ENCODE peak calls at places on chromosomes 4 and X, in eight cellular contexts. One of them, this sample, is unnamed.
A peak's percentile ranks its signal among the peaks of the same experiment; 100 is the strongest.

GRCh38 chr4:22959483-22959882 is 266.7 kb downstream of the GBA3 start:
- DNase-seq in HCT116: no peak
- DNase-seq in uterus: no peak
- DNase-seq in OCI-LY7: no peak
- DNase-seq in Panc1: no peak
- DNase-seq in RWPE1: no peak
- DNase-seq in Calu3: no peak
- DNase-seq in cardiac muscle cell: no peak
- DNase-seq in this sample: no peak

GRCh38 chrX:109830704-109831206 is 97.7 kb upstream of the ACSL4 start:
- DNase-seq in HCT116: no peak
- DNase-seq in Panc1: no peak
- DNase-seq in OCI-LY7: no peak
- DNase-seq in uterus: no peak
- DNase-seq in RWPE1: no peak
- DNase-seq in Calu3: peak; percentile 34
- DNase-seq in cardiac muscle cell: peak; percentile 74
- DNase-seq in this sample: peak; percentile 30

GRCh38 chr4:168410681-168411080 is 69.6 kb downstream of the DDX60L start:
- DNase-seq in uterus: no peak
- DNase-seq in RWPE1: no peak
- DNase-seq in cardiac muscle cell: no peak
- DNase-seq in Calu3: no peak
- DNase-seq in HCT116: no peak
- DNase-seq in Panc1: no peak
- DNase-seq in OCI-LY7: no peak
- DNase-seq in this sample: no peak

GRCh38 chr4:149986916-149987315 is 91.3 kb upstream of the DCLK2 start:
- DNase-seq in Calu3: no peak
- DNase-seq in uterus: no peak
- DNase-seq in OCI-LY7: no peak
- DNase-seq in cardiac muscle cell: no peak
- DNase-seq in RWPE1: no peak
- DNase-seq in HCT116: no peak
- DNase-seq in Panc1: no peak
- DNase-seq in this sample: no peak

GRCh38 chr4:71126719-71127118 is 133.3 kb downstream of the DCK start:
- DNase-seq in RWPE1: peak; percentile 48
- DNase-seq in OCI-LY7: no peak
- DNase-seq in Calu3: peak; percentile 56
- DNase-seq in uterus: no peak
- DNase-seq in cardiac muscle cell: peak; percentile 71
- DNase-seq in HCT116: peak; percentile 8
- DNase-seq in Panc1: no peak
- DNase-seq in this sample: no peak

GRCh38 chrX:109635151-109635550 is 10.2 kb upstream of the KCNE5 start:
- DNase-seq in cardiac muscle cell: peak; percentile 36
- DNase-seq in OCI-LY7: peak; percentile 29
- DNase-seq in HCT116: no peak
- DNase-seq in Calu3: peak; percentile 5
- DNase-seq in Panc1: peak; percentile 17
- DNase-seq in RWPE1: peak; percentile 3
- DNase-seq in uterus: no peak
- DNase-seq in this sample: no peak

GRCh38 chrX:10470009-10470408 is 150.4 kb downstream of the MID1 start:
- DNase-seq in HCT116: no peak
- DNase-seq in cardiac muscle cell: no peak
- DNase-seq in uterus: no peak
- DNase-seq in Calu3: no peak
- DNase-seq in OCI-LY7: no peak
- DNase-seq in Panc1: no peak
- DNase-seq in RWPE1: no peak
- DNase-seq in this sample: no peak

GRCh38 chr4:56804551-56804950 is 16.9 kb downstream of the SPINK2 start:
- DNase-seq in cardiac muscle cell: peak; percentile 68
- DNase-seq in RWPE1: no peak
- DNase-seq in Calu3: no peak
- DNase-seq in OCI-LY7: no peak
- DNase-seq in uterus: no peak
- DNase-seq in Panc1: no peak
- DNase-seq in HCT116: no peak
- DNase-seq in this sample: no peak

GRCh38 chr4:146132445-146132844 is 43.1 kb upstream of the LSM6 start:
- DNase-seq in cardiac muscle cell: no peak
- DNase-seq in HCT116: no peak
- DNase-seq in uterus: no peak
- DNase-seq in RWPE1: peak; percentile 5
- DNase-seq in OCI-LY7: no peak
- DNase-seq in Panc1: no peak
- DNase-seq in Calu3: no peak
- DNase-seq in this sample: peak; percentile 70

GRCh38 chr4:7781361-7781760 is 158.3 kb downstream of the AFAP1 start:
- DNase-seq in HCT116: no peak
- DNase-seq in Panc1: no peak
- DNase-seq in uterus: no peak
- DNase-seq in OCI-LY7: no peak
- DNase-seq in cardiac muscle cell: peak; percentile 84
- DNase-seq in Calu3: no peak
- DNase-seq in RWPE1: no peak
- DNase-seq in this sample: no peak

GRCh38 chrX:108001218-108001814 is 19.1 kb upstream of the TEX13B start:
- DNase-seq in Calu3: peak; percentile 24
- DNase-seq in RWPE1: no peak
- DNase-seq in HCT116: peak; percentile 21
- DNase-seq in cardiac muscle cell: peak; percentile 66
- DNase-seq in OCI-LY7: peak; percentile 53
- DNase-seq in Panc1: no peak
- DNase-seq in uterus: no peak
- DNase-seq in this sample: no peak

GRCh38 chrX:3262906-3263305 is 83.5 kb downstream of the MXRA5 start:
- DNase-seq in OCI-LY7: no peak
- DNase-seq in uterus: no peak
- DNase-seq in cardiac muscle cell: peak; percentile 81
- DNase-seq in RWPE1: peak; percentile 37
- DNase-seq in Calu3: peak; percentile 30
- DNase-seq in HCT116: peak; percentile 28
- DNase-seq in Panc1: no peak
- DNase-seq in this sample: no peak

GRCh38 chrX:112642349-112642748 is 37.4 kb downstream of the LHFPL1 start:
- DNase-seq in HCT116: peak; percentile 21
- DNase-seq in RWPE1: peak; percentile 19
- DNase-seq in OCI-LY7: peak; percentile 44
- DNase-seq in Calu3: peak; percentile 20
- DNase-seq in cardiac muscle cell: peak; percentile 57
- DNase-seq in Panc1: peak; percentile 47
- DNase-seq in uterus: no peak
- DNase-seq in this sample: peak; percentile 25

GRCh38 chr4:7362341-7362740 is 72.4 kb downstream of the PSAPL1 start:
- DNase-seq in Panc1: no peak
- DNase-seq in uterus: no peak
- DNase-seq in Calu3: no peak
- DNase-seq in HCT116: no peak
- DNase-seq in RWPE1: no peak
- DNase-seq in OCI-LY7: no peak
- DNase-seq in cardiac muscle cell: no peak
- DNase-seq in this sample: no peak

GRCh38 chr4:169014581-169014980 is 4.5 kb upstream of the CBR4 start:
- DNase-seq in OCI-LY7: no peak
- DNase-seq in Panc1: no peak
- DNase-seq in cardiac muscle cell: no peak
- DNase-seq in RWPE1: peak; percentile 26
- DNase-seq in HCT116: no peak
- DNase-seq in Calu3: no peak
- DNase-seq in uterus: no peak
- DNase-seq in this sample: no peak

GRCh38 chrX:20320461-20321159 is 53.9 kb upstream of the RPS6KA3 start:
- DNase-seq in HCT116: no peak
- DNase-seq in Calu3: no peak
- DNase-seq in RWPE1: no peak
- DNase-seq in uterus: no peak
- DNase-seq in OCI-LY7: peak; percentile 76
- DNase-seq in Panc1: no peak
- DNase-seq in cardiac muscle cell: no peak
- DNase-seq in this sample: peak; percentile 17

GRCh38 chrX:97639526-97639925 is 755.8 kb downstream of the RPA4 start:
- DNase-seq in uterus: no peak
- DNase-seq in RWPE1: no peak
- DNase-seq in OCI-LY7: no peak
- DNase-seq in Calu3: no peak
- DNase-seq in HCT116: no peak
- DNase-seq in Panc1: no peak
- DNase-seq in cardiac muscle cell: no peak
- DNase-seq in this sample: no peak

GRCh38 chrX:15606064-15606590 is 5.4 kb upstream of the ACE2 start:
- DNase-seq in uterus: no peak
- DNase-seq in RWPE1: no peak
- DNase-seq in HCT116: no peak
- DNase-seq in Panc1: no peak
- DNase-seq in cardiac muscle cell: no peak
- DNase-seq in Calu3: peak; percentile 31
- DNase-seq in OCI-LY7: no peak
- DNase-seq in this sample: no peak

GRCh38 chrX:106249706-106250379 is 81.7 kb downstream of the PWWP3B start:
- DNase-seq in OCI-LY7: no peak
- DNase-seq in cardiac muscle cell: peak; percentile 58
- DNase-seq in HCT116: no peak
- DNase-seq in uterus: peak; percentile 49
- DNase-seq in RWPE1: no peak
- DNase-seq in Calu3: no peak
- DNase-seq in Panc1: no peak
- DNase-seq in this sample: no peak

GRCh38 chrX:106246511-106246910 is 78.4 kb downstream of the PWWP3B start:
- DNase-seq in cardiac muscle cell: peak; percentile 9
- DNase-seq in OCI-LY7: no peak
- DNase-seq in RWPE1: no peak
- DNase-seq in Panc1: no peak
- DNase-seq in HCT116: no peak
- DNase-seq in uterus: no peak
- DNase-seq in Calu3: no peak
- DNase-seq in this sample: no peak

GRCh38 chrX:106243376-106243775 is 75.3 kb downstream of the PWWP3B start:
- DNase-seq in Calu3: no peak
- DNase-seq in OCI-LY7: no peak
- DNase-seq in Panc1: no peak
- DNase-seq in cardiac muscle cell: no peak
- DNase-seq in HCT116: no peak
- DNase-seq in uterus: no peak
- DNase-seq in RWPE1: no peak
- DNase-seq in this sample: no peak

GRCh38 chrX:106247162-106247561 is 79.1 kb downstream of the PWWP3B start:
- DNase-seq in RWPE1: no peak
- DNase-seq in uterus: no peak
- DNase-seq in Calu3: no peak
- DNase-seq in Panc1: no peak
- DNase-seq in HCT116: peak; percentile 18
- DNase-seq in OCI-LY7: no peak
- DNase-seq in cardiac muscle cell: peak; percentile 25
- DNase-seq in this sample: no peak
- TF ChIP-seq CTCF in RWPE1: no peak
- TF ChIP-seq CTCF in uterus: no peak
- TF ChIP-seq CTCF in Calu3: no peak
- TF ChIP-seq CTCF in Panc1: no peak
- TF ChIP-seq CTCF in HCT116: no peak
- TF ChIP-seq CTCF in OCI-LY7: no peak
- TF ChIP-seq CTCF in cardiac muscle cell: no peak
- TF ChIP-seq CTCF in this sample: no peak

GRCh38 chr4:185839204-185839712 is 27.3 kb upstream of the SORBS2 start:
- DNase-seq in cardiac muscle cell: peak; percentile 97
- DNase-seq in RWPE1: peak; percentile 92
- DNase-seq in Calu3: peak; percentile 45
- DNase-seq in uterus: peak; percentile 33
- DNase-seq in HCT116: peak; percentile 54
- DNase-seq in Panc1: peak; percentile 48
- DNase-seq in OCI-LY7: no peak
- DNase-seq in this sample: no peak
- TF ChIP-seq CTCF in cardiac muscle cell: no peak
- TF ChIP-seq CTCF in RWPE1: no peak
- TF ChIP-seq CTCF in Calu3: no peak
- TF ChIP-seq CTCF in uterus: no peak
- TF ChIP-seq CTCF in HCT116: no peak
- TF ChIP-seq CTCF in Panc1: no peak
- TF ChIP-seq CTCF in OCI-LY7: no peak
- TF ChIP-seq CTCF in this sample: no peak

GRCh38 chrX:115939070-115939469 is 231.5 kb upstream of the AGTR2 start:
- DNase-seq in Panc1: no peak
- DNase-seq in RWPE1: no peak
- DNase-seq in HCT116: no peak
- DNase-seq in cardiac muscle cell: no peak
- DNase-seq in uterus: no peak
- DNase-seq in OCI-LY7: peak; percentile 8
- DNase-seq in Calu3: no peak
- DNase-seq in this sample: no peak

GRCh38 chrX:115940348-115940747 is 230.2 kb upstream of the AGTR2 start:
- DNase-seq in Calu3: no peak
- DNase-seq in uterus: no peak
- DNase-seq in cardiac muscle cell: no peak
- DNase-seq in OCI-LY7: no peak
- DNase-seq in Panc1: no peak
- DNase-seq in RWPE1: no peak
- DNase-seq in HCT116: no peak
- DNase-seq in this sample: no peak

GRCh38 chrX:115941388-115941787 is 229.2 kb upstream of the AGTR2 start:
- DNase-seq in OCI-LY7: no peak
- DNase-seq in Calu3: no peak
- DNase-seq in cardiac muscle cell: no peak
- DNase-seq in uterus: no peak
- DNase-seq in Panc1: no peak
- DNase-seq in HCT116: no peak
- DNase-seq in RWPE1: no peak
- DNase-seq in this sample: no peak

GRCh38 chrX:115939636-115940160 is 230.8 kb upstream of the AGTR2 start:
- DNase-seq in Panc1: no peak
- DNase-seq in cardiac muscle cell: no peak
- DNase-seq in RWPE1: no peak
- DNase-seq in Calu3: no peak
- DNase-seq in OCI-LY7: peak; percentile 1
- DNase-seq in uterus: no peak
- DNase-seq in HCT116: no peak
- DNase-seq in this sample: no peak

GRCh38 chrX:115940888-115941332 is 229.6 kb upstream of the AGTR2 start:
- DNase-seq in cardiac muscle cell: peak; percentile 4
- DNase-seq in Calu3: no peak
- DNase-seq in RWPE1: no peak
- DNase-seq in OCI-LY7: peak; percentile 50
- DNase-seq in HCT116: no peak
- DNase-seq in Panc1: no peak
- DNase-seq in uterus: peak; percentile 83
- DNase-seq in this sample: no peak
- TF ChIP-seq CTCF in cardiac muscle cell: no peak
- TF ChIP-seq CTCF in Calu3: no peak
- TF ChIP-seq CTCF in RWPE1: no peak
- TF ChIP-seq CTCF in OCI-LY7: peak; percentile 47
- TF ChIP-seq CTCF in HCT116: no peak
- TF ChIP-seq CTCF in Panc1: no peak
- TF ChIP-seq CTCF in uterus: peak; percentile 68
- TF ChIP-seq CTCF in this sample: peak; percentile 9

DNA sequence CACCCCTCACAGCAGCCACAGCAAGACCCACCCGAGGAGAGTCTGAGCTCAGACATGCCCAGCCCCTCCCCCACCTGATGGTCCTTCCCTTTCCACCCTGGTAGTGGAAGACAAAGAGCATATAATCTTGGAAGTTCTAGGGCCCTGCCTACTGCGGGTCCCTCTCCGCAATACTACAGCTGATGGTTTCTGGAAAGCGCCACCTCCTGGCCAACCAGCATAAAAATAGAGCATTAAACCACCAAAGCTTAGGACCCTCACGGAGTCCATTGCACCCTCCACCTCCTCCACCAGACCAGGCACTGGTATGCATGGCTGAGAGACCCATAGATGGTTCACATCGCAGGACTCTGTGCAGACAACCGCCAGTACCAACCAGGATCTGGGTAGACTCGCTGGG is 78.2 kb downstream of the SH3BGRL start:
- DNase-seq in Panc1: no peak
- DNase-seq in cardiac muscle cell: no peak
- DNase-seq in HCT116: no peak
- DNase-seq in Calu3: no peak
- DNase-seq in uterus: no peak
- DNase-seq in RWPE1: no peak
- DNase-seq in OCI-LY7: no peak
- DNase-seq in this sample: no peak
- TF ChIP-seq CTCF in Panc1: peak; percentile 21
- TF ChIP-seq CTCF in cardiac muscle cell: peak; percentile 18
- TF ChIP-seq CTCF in HCT116: no peak
- TF ChIP-seq CTCF in Calu3: no peak
- TF ChIP-seq CTCF in uterus: no peak
- TF ChIP-seq CTCF in RWPE1: no peak
- TF ChIP-seq CTCF in OCI-LY7: peak; percentile 50
- TF ChIP-seq CTCF in this sample: no peak

This sample was measured in GM10248.